ENCODE peak calls at places on chromosomes 12 and 14, in six cellular contexts. N is tibial artery, U is GM12865, J is ureter, Q is HS-27A, R is COR-L47. H is an unnamed sample.

GRCh38 chr12:78530065-78530765 is 334.4 kb upstream of the SYT1 start:
- DNase-seq in N (no peak), U (no peak), J (no peak), Q (no peak), R (no peak), H (no peak)

GRCh38 chr14:100538566-100539318 is 48.5 kb downstream of the BEGAIN start:
- DNase-seq in N (peak), U (no peak), J (no peak), Q (no peak), R (no peak), H (peak)

GRCh38 chr14:69096766-69097475 is 56.0 kb downstream of the DCAF5 start:
- DNase-seq in N (no peak), U (no peak), J (no peak), Q (no peak), R (no peak), H (no peak)

GRCh38 chr14:76778546-76779215 is 17.4 kb downstream of the VASH1 start:
- DNase-seq in N (no peak), U (no peak), J (no peak), Q (no peak), R (no peak), H (no peak)

GRCh38 chr12:62207248-62207647 is 53.0 kb upstream of the USP15 start:
- DNase-seq in N (no peak), U (no peak), J (no peak), Q (no peak), R (no peak), H (no peak)

GRCh38 chr14:67446371-67447032 is 34.5 kb upstream of the PLEK2 start:
- DNase-seq in N (no peak), U (no peak), J (no peak), Q (no peak), R (peak), H (no peak)

GRCh38 chr12:125606312-125606711 is 541.1 kb downstream of the AACS start:
- DNase-seq in N (no peak), U (no peak), J (no peak), Q (no peak), R (no peak), H (no peak)

GRCh38 chr14:47678993-47679392 is 3.6 kb upstream of the MDGA2 start:
- DNase-seq in N (no peak), U (no peak), J (no peak), Q (no peak), R (no peak), H (no peak)

GRCh38 chr12:34599530-34600513 is 577.5 kb downstream of the ALG10 start:
- DNase-seq in N (no peak), U (no peak), J (peak), Q (no peak), R (no peak), H (peak)

GRCh38 chr14:106808458-106808857 is 1282.1 kb downstream of the TMEM121 start:
- DNase-seq in N (no peak), U (no peak), J (no peak), Q (no peak), R (no peak), H (no peak)

GRCh38 chr14:50854521-50854920 is 17.3 kb upstream of the ABHD12B start:
- DNase-seq in N (no peak), U (no peak), J (no peak), Q (no peak), R (no peak), H (no peak)

GRCh38 chr12:124321040-124321481 is 26.2 kb downstream of the RFLNA start:
- DNase-seq in N (peak), U (peak), J (peak), Q (no peak), R (no peak), H (no peak)

GRCh38 chr12:119500209-119500608 is 93.4 kb upstream of the TMEM233 start:
- DNase-seq in N (no peak), U (no peak), J (no peak), Q (no peak), R (no peak), H (no peak)

GRCh38 chr12:50400104-50400637 is 514 bp upstream of the LARP4 start:
- DNase-seq in N (no peak), U (peak), J (no peak), Q (no peak), R (no peak), H (no peak)

GRCh38 chr14:76902591-76902990 is 76.4 kb downstream of the LRRC74A start:
- DNase-seq in N (no peak), U (no peak), J (no peak), Q (no peak), R (no peak), H (no peak)

GRCh38 chr14:99026471-99026870 is 245.5 kb downstream of the BCL11B start:
- DNase-seq in N (no peak), U (peak), J (no peak), Q (no peak), R (peak), H (no peak)

GRCh38 chr14:56004807-56005579 is 113.2 kb upstream of the PELI2 start:
- DNase-seq in N (peak), U (peak), J (no peak), Q (no peak), R (no peak), H (no peak)

GRCh38 chr12:58896278-58896677 is 24.0 kb downstream of the LRIG3 start:
- DNase-seq in N (no peak), U (no peak), J (no peak), Q (no peak), R (no peak), H (no peak)

GRCh38 chr14:82913396-82913795 is 1379.7 kb upstream of the SEL1L start:
- DNase-seq in N (no peak), U (no peak), J (no peak), Q (no peak), R (no peak), H (no peak)

GRCh38 chr12:112408621-112409020 is 784 bp downstream of the RPL6 start:
- DNase-seq in N (no peak), U (peak), J (no peak), Q (no peak), R (no peak), H (no peak)

GRCh38 chr14:55127491-55127951 is 1.5 kb upstream of the LGALS3 start:
- DNase-seq in N (no peak), U (no peak), J (no peak), Q (peak), R (no peak), H (no peak)

GRCh38 chr14:90894241-90894640 is 78.0 kb upstream of the TTC7B start:
- DNase-seq in N (no peak), U (no peak), J (no peak), Q (no peak), R (no peak), H (no peak)

GRCh38 chr12:122749569-122750332 is 2.9 kb upstream of the DENR start:
- DNase-seq in N (no peak), U (no peak), J (peak), Q (no peak), R (no peak), H (no peak)

GRCh38 chr14:73289729-73290128 is 52.4 kb downstream of the PAPLN start:
- DNase-seq in N (no peak), U (no peak), J (no peak), Q (no peak), R (no peak), H (no peak)

GRCh38 chr14:95545769-95546168 is 10.9 kb downstream of the GLRX5 start:
- DNase-seq in N (no peak), U (no peak), J (no peak), Q (peak), R (no peak), H (no peak)

GRCh38 chr12:23354800-23355199 is 594.7 kb downstream of the SOX5 start:
- DNase-seq in N (no peak), U (no peak), J (no peak), Q (no peak), R (no peak), H (no peak)